ENCODE peak calls at places on chromosomes 11 and 22, in seven cellular contexts. T is stimulated activated naive CD4-positive, alpha-beta T cell; L is T follicular helper cell; Z is H9; U is cardiac fibroblast; F is dorsolateral prefrontal cortex; P is activated CD8-positive, alpha-beta memory T cell treated with anti-CD3 and anti-CD28 coated beads, Interleukin-2, amount 50 U/mL, for 48 hours. M is an unnamed sample.

GRCh38 chr11:47308050-47308823 is 38.3 kb downstream of the MADD start:
- DNase-seq in T (no peak), L (no peak), Z (no peak), U (no peak), F (no peak), P (no peak), M (no peak)

GRCh38 chr11:36684840-36685800 is 87.1 kb upstream of the RAG2 start:
- DNase-seq in T (peak), L (no peak), Z (no peak), U (no peak), F (no peak), P (no peak), M (no peak)

GRCh38 chr22:49230194-49230577 is 597.5 kb downstream of the BRD1 start:
- DNase-seq in T (no peak), L (no peak), Z (peak), U (no peak), F (no peak), P (no peak), M (no peak)

GRCh38 chr11:17012179-17012578 is 2.0 kb downstream of the PLEKHA7 start:
- DNase-seq in T (no peak), L (no peak), Z (peak), U (no peak), F (no peak), P (no peak), M (no peak)

GRCh38 chr11:85663781-85664560 is 958 bp downstream of the CREBZF start:
- DNase-seq in T (peak), L (peak), Z (peak), U (peak), F (peak), P (peak), M (peak)

GRCh38 chr11:19342036-19342435 is 101.3 kb upstream of the E2F8 start:
- DNase-seq in T (no peak), L (no peak), Z (no peak), U (no peak), F (no peak), P (no peak), M (no peak)

GRCh38 chr22:24146791-24147353 is 34.4 kb upstream of the SUSD2 start:
- DNase-seq in T (no peak), L (no peak), Z (peak), U (peak), F (no peak), P (no peak), M (peak)

GRCh38 chr11:111063711-111064110 is 181.8 kb upstream of the POU2AF2 start:
- DNase-seq in T (no peak), L (no peak), Z (no peak), U (peak), F (no peak), P (no peak), M (peak)

GRCh38 chr11:37141707-37142106 is 543.7 kb upstream of the RAG2 start:
- DNase-seq in T (no peak), L (no peak), Z (no peak), U (no peak), F (no peak), P (no peak), M (no peak)

GRCh38 chr11:131279685-131280084 is 90.7 kb upstream of the NTM start:
- DNase-seq in T (no peak), L (no peak), Z (no peak), U (no peak), F (no peak), P (no peak), M (no peak)

GRCh38 chr11:26229270-26229669 is 102.7 kb upstream of the ANO3 start:
- DNase-seq in T (no peak), L (no peak), Z (no peak), U (peak), F (no peak), P (no peak), M (peak)

GRCh38 chr22:29306175-29306829 is at the start of gene GAS2L1:
- DNase-seq in T (no peak), L (no peak), Z (peak), U (peak), F (peak), P (peak), M (peak)

GRCh38 chr11:104772806-104773241 is 125.4 kb downstream of the CASP12 start:
- DNase-seq in T (peak), L (no peak), Z (no peak), U (peak), F (no peak), P (no peak), M (peak)

GRCh38 chr11:27100534-27100933 is 59.9 kb downstream of the BBOX1 start:
- DNase-seq in T (no peak), L (no peak), Z (no peak), U (no peak), F (no peak), P (no peak), M (no peak)

GRCh38 chr22:49979587-49980264 is 19.2 kb downstream of the PIM3 start:
- DNase-seq in T (no peak), L (no peak), Z (peak), U (peak), F (peak), P (peak), M (no peak)

GRCh38 chr11:78181155-78181554 is 7.3 kb downstream of the KCTD21 start:
- DNase-seq in T (no peak), L (no peak), Z (no peak), U (peak), F (no peak), P (no peak), M (peak)

GRCh38 chr22:38348751-38349496 is 31.7 kb upstream of the CSNK1E start:
- DNase-seq in T (no peak), L (no peak), Z (no peak), U (no peak), F (peak), P (peak), M (no peak)

GRCh38 chr11:102807921-102808320 is 10.0 kb upstream of the MMP1 start:
- DNase-seq in T (no peak), L (no peak), Z (peak), U (peak), F (no peak), P (no peak), M (peak)

GRCh38 chr22:25884121-25884520 is 142.1 kb downstream of the MYO18B start:
- DNase-seq in T (no peak), L (no peak), Z (no peak), U (no peak), F (no peak), P (no peak), M (no peak)

GRCh38 chr11:64339754-64340408 is at the start of gene CCDC88B:
- DNase-seq in T (peak), L (peak), Z (no peak), U (no peak), F (no peak), P (peak), M (no peak)

GRCh38 chr11:97683733-97684132 is 1293.9 kb downstream of the JRKL start:
- DNase-seq in T (no peak), L (no peak), Z (peak), U (peak), F (no peak), P (no peak), M (no peak)

GRCh38 chr11:408154-409007 is 6.4 kb downstream of the SIGIRR start:
- DNase-seq in T (no peak), L (no peak), Z (no peak), U (no peak), F (no peak), P (no peak), M (no peak)

GRCh38 chr11:65225284-65226102 is 36.3 kb upstream of the POLA2 start:
- DNase-seq in T (peak), L (peak), Z (peak), U (peak), F (peak), P (peak), M (peak)

GRCh38 chr11:33000181-33000580 is 15.5 kb upstream of the DEPDC7 start:
- DNase-seq in T (no peak), L (no peak), Z (no peak), U (peak), F (no peak), P (no peak), M (peak)

GRCh38 chr11:13376402-13376801 is 86.6 kb downstream of the BTBD10 start:
- DNase-seq in T (no peak), L (no peak), Z (no peak), U (no peak), F (no peak), P (no peak), M (no peak)

GRCh38 chr11:106424111-106424510 is 346.6 kb downstream of the AASDHPPT start:
- DNase-seq in T (no peak), L (no peak), Z (no peak), U (peak), F (no peak), P (no peak), M (peak)

GRCh38 chr11:64121637-64122410 is 44.1 kb downstream of the MACROD1 start:
- DNase-seq in T (no peak), L (no peak), Z (no peak), U (peak), F (no peak), P (no peak), M (peak)

GRCh38 chr11:33723238-33723881 is 12.9 kb downstream of the CD59 start:
- DNase-seq in T (no peak), L (no peak), Z (no peak), U (peak), F (no peak), P (no peak), M (peak)

GRCh38 chr11:123405123-123405592 is 24.9 kb upstream of the GRAMD1B start:
- DNase-seq in T (no peak), L (no peak), Z (no peak), U (no peak), F (no peak), P (no peak), M (no peak)

GRCh38 chr22:28594784-28595324 is 84.8 kb downstream of the TTC28 start:
- DNase-seq in T (peak), L (no peak), Z (no peak), U (peak), F (no peak), P (no peak), M (peak)

GRCh38 chr22:27576815-27577564 is 224.6 kb downstream of the MN1 start:
- DNase-seq in T (no peak), L (no peak), Z (no peak), U (peak), F (no peak), P (no peak), M (peak)

GRCh38 chr11:8080674-8081590 is at the start of gene TUB:
- DNase-seq in T (no peak), L (no peak), Z (peak), U (no peak), F (peak), P (no peak), M (no peak)

GRCh38 chr11:10693509-10694071 is at the start of gene IRAG1:
- DNase-seq in T (no peak), L (no peak), Z (no peak), U (peak), F (no peak), P (no peak), M (peak)

GRCh38 chr11:3837793-3838192 is 3.0 kb downstream of the RHOG start:
- DNase-seq in T (no peak), L (no peak), Z (no peak), U (peak), F (no peak), P (no peak), M (no peak)